ENCODE peak calls at places on chromosomes 4 and X, in nine cellular contexts. L is SK-N-SH, F is hepatocyte, Y is GM23338, R is GM23248, Q is MM.1S, T is OCI-LY7, G is HCT116, H is neural progenitor cell. W is an unnamed sample. For H3K4me1, the result is how much of the 10 kb centered on the place peaks cover.

GRCh38 chr4:146522098-146522861 is 540 bp upstream of the SLC10A7 start:
- DNase-seq in L (peak), F (peak), Y (peak), R (peak), Q (peak), T (peak), G (peak), H (peak), W (peak)

GRCh38 chrX:19638968-19639539 is 123.7 kb upstream of the MAP3K15 start:
- DNase-seq in L (no peak), F (no peak), Y (peak), R (no peak), Q (no peak), T (no peak), G (no peak), H (no peak), W (peak)

GRCh38 chr4:139833131-139833930 is 167.7 kb downstream of the MGST2 start:
- DNase-seq in L (no peak), F (no peak), Y (peak), R (peak), Q (no peak), T (no peak), G (no peak), H (no peak), W (no peak)

GRCh38 chr4:182507808-182508207 is 264.6 kb downstream of the TENM3 start:
- DNase-seq in L (no peak), F (no peak), Y (peak), R (no peak), Q (no peak), T (no peak), G (no peak), H (peak), W (no peak)

GRCh38 chr4:91325495-91325894 is 978.3 kb upstream of the GRID2 start:
- DNase-seq in L (peak), F (peak), Y (no peak), R (peak), Q (no peak), T (no peak), G (peak), H (no peak), W (peak)

GRCh38 chr4:113815826-113816225 is 54.3 kb upstream of the CAMK2D start:
- DNase-seq in L (no peak), F (no peak), Y (no peak), R (no peak), Q (no peak), T (no peak), G (no peak), H (no peak), W (no peak)

GRCh38 chrX:38138157-38138556 is 82.5 kb downstream of the SRPX start:
- DNase-seq in L (no peak), F (no peak), Y (no peak), R (no peak), Q (no peak), T (no peak), G (no peak), H (no peak), W (no peak)

GRCh38 chrX:104854790-104855340 is 288.9 kb downstream of the IL1RAPL2 start:
- DNase-seq in L (no peak), F (no peak), Y (no peak), R (no peak), Q (no peak), T (no peak), G (no peak), H (no peak), W (peak)

GRCh38 chrX:21934414-21934813 is 6.1 kb upstream of the SMS start:
- DNase-seq in L (no peak), F (no peak), Y (no peak), R (no peak), Q (no peak), T (no peak), G (no peak), H (no peak), W (peak)

GRCh38 chr4:54403700-54404453 is 174.8 kb downstream of the PDGFRA start:
- DNase-seq in L (no peak), F (no peak), Y (no peak), R (no peak), Q (no peak), T (no peak), G (no peak), H (no peak), W (no peak)

GRCh38 chr4:153937289-153937688 is 148.4 kb upstream of the SFRP2 start:
- DNase-seq in L (no peak), F (no peak), Y (no peak), R (no peak), Q (no peak), T (no peak), G (no peak), H (no peak), W (no peak)

GRCh38 chr4:168503652-168504362 is 7.0 kb downstream of the PALLD start:
- DNase-seq in L (no peak), F (no peak), Y (no peak), R (no peak), Q (no peak), T (no peak), G (no peak), H (no peak), W (peak)

GRCh38 chr4:80798082-80798481 is 232.4 kb upstream of the BMP3 start:
- DNase-seq in L (no peak), F (no peak), Y (no peak), R (no peak), Q (no peak), T (no peak), G (no peak), H (no peak), W (peak)

GRCh38 chr4:160127211-160127610 is 1024.3 kb downstream of the RAPGEF2 start:
- DNase-seq in L (no peak), F (no peak), Y (no peak), R (no peak), Q (no peak), T (no peak), G (no peak), H (no peak), W (no peak)

GRCh38 chrX:68686684-68687045 is 39.2 kb downstream of the STARD8 start:
- DNase-seq in L (no peak), F (peak), Y (peak), R (peak), Q (no peak), T (no peak), G (no peak), H (peak), W (no peak)

GRCh38 chrX:70208479-70208878 is 26.0 kb upstream of the AWAT1 start:
- DNase-seq in L (no peak), F (no peak), Y (no peak), R (peak), Q (no peak), T (no peak), G (no peak), H (no peak), W (no peak)

GRCh38 chrX:96576358-96576757 is 108.3 kb upstream of the DIAPH2 start:
- DNase-seq in L (no peak), F (no peak), Y (no peak), R (peak), Q (no peak), T (no peak), G (no peak), H (no peak), W (peak)

GRCh38 chr4:1099270-1099669 is 14.1 kb downstream of the RNF212 start:
- DNase-seq in L (peak), F (no peak), Y (no peak), R (no peak), Q (no peak), T (no peak), G (no peak), H (no peak), W (no peak)

GRCh38 chrX:115564243-115564642 is 3.3 kb downstream of the PLS3 start:
- DNase-seq in L (no peak), F (no peak), Y (no peak), R (peak), Q (no peak), T (no peak), G (no peak), H (no peak), W (no peak)

GRCh38 chr4:53929955-53930798 is 134.2 kb downstream of the CHIC2 start:
- DNase-seq in L (peak), F (peak), Y (peak), R (peak), Q (peak), T (peak), G (peak), H (peak), W (peak)

GRCh38 chr4:116632269-116632668 is 453.1 kb downstream of the TRAM1L1 start:
- DNase-seq in L (no peak), F (no peak), Y (no peak), R (no peak), Q (no peak), T (no peak), G (no peak), H (no peak), W (no peak)

GRCh38 chr4:8779371-8779988 is 92.2 kb downstream of the HMX1 start:
- DNase-seq in L (peak), F (peak), Y (no peak), R (no peak), Q (no peak), T (no peak), G (no peak), H (no peak), W (no peak)

GRCh38 chr4:145481164-145481941 is at the start of gene SMAD1:
- DNase-seq in L (peak), F (peak), Y (peak), R (peak), Q (peak), T (peak), G (peak), H (peak), W (peak)

GRCh38 chr4:37892641-37893040 is 1.8 kb downstream of the TBC1D1 start:
- DNase-seq in L (no peak), F (no peak), Y (no peak), R (no peak), Q (peak), T (peak), G (no peak), H (no peak), W (no peak)

GRCh38 chrX:103773445-103773844 is 3.2 kb upstream of the PLP1 start:
- DNase-seq in L (no peak), F (no peak), Y (no peak), R (no peak), Q (no peak), T (no peak), G (no peak), H (no peak), W (no peak)

GRCh38 chrX:153723351-153724251 is 586 bp downstream of the BCAP31 start:
- DNase-seq in L (peak), F (peak), Y (peak), R (peak), Q (peak), T (peak), G (no peak), H (peak), W (peak)

GRCh38 chr4:112060212-112060611 is 85.0 kb upstream of the FAM241A start:
- DNase-seq in L (peak), F (peak), Y (peak), R (peak), Q (peak), T (peak), G (peak), H (peak), W (peak)

GRCh38 chr4:181959121-181959520 is 284.1 kb upstream of the TENM3 start:
- DNase-seq in L (no peak), F (no peak), Y (no peak), R (peak), Q (no peak), T (no peak), G (no peak), H (no peak), W (peak)

GRCh38 chr4:140529434-140529833 is 5.5 kb downstream of the ELMOD2 start:
- DNase-seq in L (peak), F (peak), Y (no peak), R (no peak), Q (no peak), T (no peak), G (no peak), H (no peak), W (no peak)

GRCh38 chr4:177313263-177313662 is 3.6 kb downstream of the NEIL3 start:
- DNase-seq in L (no peak), F (no peak), Y (no peak), R (peak), Q (no peak), T (no peak), G (no peak), H (no peak), W (no peak)
- H3K4me2 ChIP-seq in L (peak), F (no peak), Y (no peak), R (peak), Q (no peak), T (peak), G (no peak), H (no peak), W (peak)

GRCh38 chr4:159048166-159048886 is 54.6 kb upstream of the RAPGEF2 start:
- DNase-seq in L (peak), F (peak), Y (peak), R (peak), Q (no peak), T (no peak), G (no peak), H (peak), W (peak)

GRCh38 chr4:159046683-159047082 is 56.2 kb upstream of the RAPGEF2 start:
- DNase-seq in L (no peak), F (peak), Y (no peak), R (no peak), Q (no peak), T (no peak), G (no peak), H (no peak), W (no peak)

GRCh38 chr4:159049780-159050375 is 53.0 kb upstream of the RAPGEF2 start:
- DNase-seq in L (no peak), F (no peak), Y (no peak), R (no peak), Q (no peak), T (no peak), G (no peak), H (no peak), W (no peak)

GRCh38 chr4:159045321-159045720 is 57.6 kb upstream of the RAPGEF2 start:
- DNase-seq in L (no peak), F (no peak), Y (no peak), R (no peak), Q (peak), T (no peak), G (no peak), H (peak), W (no peak)

GRCh38 chr4:159047478-159048165 is 55.3 kb upstream of the RAPGEF2 start:
- DNase-seq in L (no peak), F (peak), Y (no peak), R (peak), Q (no peak), T (no peak), G (no peak), H (no peak), W (no peak)
- H3K4me1 ChIP-seq in L (under half), F (under half), Y (under half), R (under half), Q (under half), T (under half), G (under half), H (under half), W (under half)

DNA sequence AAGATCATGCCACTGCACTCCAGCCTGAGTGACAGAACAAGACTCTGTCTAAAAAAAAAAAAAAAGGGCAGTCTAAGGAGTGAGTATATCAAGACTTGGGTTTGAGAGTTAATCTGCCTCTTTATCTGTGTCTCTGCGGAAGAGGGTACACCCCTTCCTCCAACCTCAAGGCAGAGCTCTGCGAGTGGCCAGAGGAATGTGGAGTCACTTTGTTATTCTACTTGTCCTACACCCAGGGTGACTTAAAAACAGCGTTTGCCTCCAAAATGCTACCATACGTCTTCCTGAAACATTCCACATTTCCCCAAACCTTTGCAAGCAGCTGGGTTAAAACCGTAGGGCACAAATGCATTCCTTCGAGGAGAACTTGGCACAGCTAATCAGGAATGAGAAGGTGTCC is 199.9 kb downstream of the SHOX start:
- DNase-seq in L (no peak), F (no peak), Y (peak), R (no peak), Q (no peak), T (no peak), G (no peak), H (no peak), W (no peak)
- TF ChIP-seq EZH2phosphoT487 in L (no peak), F (no peak), Y (no peak), R (no peak), Q (no peak), T (no peak), G (no peak), H (no peak), W (no peak)

DNA sequence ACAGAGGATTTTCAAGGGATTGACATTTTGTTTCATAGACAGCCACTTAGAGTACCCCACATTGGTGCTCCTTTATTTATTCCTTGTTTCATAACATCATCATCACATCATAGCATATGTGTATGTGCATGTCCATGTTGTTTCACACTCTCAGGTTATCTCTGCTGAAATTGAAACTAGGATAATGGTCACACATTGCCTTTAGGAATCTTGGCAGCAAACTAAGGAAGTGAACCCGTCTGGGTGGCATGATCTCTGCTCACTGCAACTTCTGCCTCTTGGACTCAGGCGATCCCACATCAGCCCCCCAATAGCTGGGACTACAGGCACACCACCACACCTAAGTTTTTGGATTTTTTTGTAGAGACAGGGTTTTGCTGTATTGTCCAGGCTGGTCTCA is 234.2 kb upstream of the ANKRD50 start:
- DNase-seq in L (no peak), F (no peak), Y (no peak), R (no peak), Q (no peak), T (no peak), G (no peak), H (no peak), W (no peak)
- H3K4me2 ChIP-seq in L (peak), F (no peak), Y (no peak), R (no peak), Q (no peak), T (no peak), G (no peak), H (no peak), W (no peak)

DNA sequence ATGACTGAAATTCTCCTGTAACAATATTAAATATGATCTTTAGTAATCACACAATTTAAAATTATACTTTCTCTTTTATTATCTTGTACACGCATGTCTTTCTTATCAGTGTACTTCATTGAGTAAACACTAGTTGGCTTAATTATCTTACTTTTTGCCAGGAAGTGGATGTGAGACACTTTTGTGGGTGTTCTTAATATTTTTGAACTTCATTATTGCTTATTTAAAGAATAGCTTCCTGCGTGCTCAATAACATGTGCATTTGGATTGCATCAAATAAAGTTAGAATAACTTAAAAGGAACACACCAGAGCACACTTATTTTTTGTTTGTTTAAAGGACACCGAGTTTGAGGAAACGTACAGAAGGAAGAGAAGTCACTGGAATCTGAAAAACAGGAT is 128.5 kb upstream of the VEGFC start:
- DNase-seq in L (no peak), F (no peak), Y (no peak), R (no peak), Q (no peak), T (no peak), G (no peak), H (no peak), W (no peak)
- H3K4me1 ChIP-seq in L (under half), F (under half), Y (under half), R (under half), Q (under half), T (under half), G (under half), H (under half), W (under half)

GRCh38 chr4:121180558-121180957 is 16.4 kb upstream of the TNIP3 start:
- DNase-seq in L (no peak), F (no peak), Y (no peak), R (no peak), Q (no peak), T (no peak), G (no peak), H (no peak), W (no peak)
- TF ChIP-seq EZH2phosphoT487 in L (no peak), F (no peak), Y (no peak), R (no peak), Q (no peak), T (no peak), G (no peak), H (no peak), W (no peak)

W was measured in PC-3.